ENCODE peak calls at places on chromosomes 7 and 10, in ten cellular contexts. One of them, this sample, is unnamed. For H3K9me3 and H3K4me1, the result is how much of the 10 kb centered on the place peaks cover.

GRCh38 chr7:84638339-84638697 is 443.7 kb upstream of the SEMA3A start:
- DNase-seq in cardiac muscle cell: no peak
- DNase-seq in lung: no peak
- DNase-seq in body of pancreas: no peak
- DNase-seq in suprapubic skin: no peak
- DNase-seq in CD8-positive, alpha-beta memory T cell: no peak
- DNase-seq in uterus: no peak
- DNase-seq in PC-9: no peak
- DNase-seq in heart left ventricle: no peak
- DNase-seq in mammary epithelial cell: no peak
- DNase-seq in this sample: no peak

GRCh38 chr10:109454691-109455090 is 468.6 kb downstream of the XPNPEP1 start:
- DNase-seq in cardiac muscle cell: no peak
- DNase-seq in lung: no peak
- DNase-seq in body of pancreas: no peak
- DNase-seq in suprapubic skin: no peak
- DNase-seq in CD8-positive, alpha-beta memory T cell: no peak
- DNase-seq in uterus: no peak
- DNase-seq in PC-9: no peak
- DNase-seq in heart left ventricle: no peak
- DNase-seq in mammary epithelial cell: no peak
- DNase-seq in this sample: no peak

GRCh38 chr7:94913391-94913790 is 6.0 kb downstream of the PPP1R9A start:
- DNase-seq in cardiac muscle cell: no peak
- DNase-seq in lung: no peak
- DNase-seq in body of pancreas: no peak
- DNase-seq in suprapubic skin: no peak
- DNase-seq in CD8-positive, alpha-beta memory T cell: no peak
- DNase-seq in uterus: no peak
- DNase-seq in PC-9: no peak
- DNase-seq in heart left ventricle: no peak
- DNase-seq in mammary epithelial cell: no peak
- DNase-seq in this sample: no peak

GRCh38 chr7:16915405-16915804 is 33.6 kb upstream of the AGR3 start:
- DNase-seq in cardiac muscle cell: peak
- DNase-seq in lung: no peak
- DNase-seq in body of pancreas: no peak
- DNase-seq in suprapubic skin: no peak
- DNase-seq in CD8-positive, alpha-beta memory T cell: no peak
- DNase-seq in uterus: no peak
- DNase-seq in PC-9: peak
- DNase-seq in heart left ventricle: no peak
- DNase-seq in mammary epithelial cell: peak
- DNase-seq in this sample: no peak

GRCh38 chr10:4240641-4241197 is 455.7 kb upstream of the KLF6 start:
- DNase-seq in cardiac muscle cell: peak
- DNase-seq in lung: no peak
- DNase-seq in body of pancreas: no peak
- DNase-seq in suprapubic skin: no peak
- DNase-seq in CD8-positive, alpha-beta memory T cell: no peak
- DNase-seq in uterus: no peak
- DNase-seq in PC-9: no peak
- DNase-seq in heart left ventricle: no peak
- DNase-seq in mammary epithelial cell: no peak
- DNase-seq in this sample: no peak

GRCh38 chr10:96512997-96513685 is 585 bp downstream of the TLL2 start:
- DNase-seq in cardiac muscle cell: peak
- DNase-seq in lung: no peak
- DNase-seq in body of pancreas: peak
- DNase-seq in suprapubic skin: no peak
- DNase-seq in CD8-positive, alpha-beta memory T cell: no peak
- DNase-seq in uterus: no peak
- DNase-seq in PC-9: no peak
- DNase-seq in heart left ventricle: peak
- DNase-seq in mammary epithelial cell: no peak
- DNase-seq in this sample: peak

GRCh38 chr7:27453702-27454405 is 208.8 kb downstream of the HIBADH start:
- DNase-seq in cardiac muscle cell: peak
- DNase-seq in lung: no peak
- DNase-seq in body of pancreas: no peak
- DNase-seq in suprapubic skin: no peak
- DNase-seq in CD8-positive, alpha-beta memory T cell: no peak
- DNase-seq in uterus: no peak
- DNase-seq in PC-9: no peak
- DNase-seq in heart left ventricle: no peak
- DNase-seq in mammary epithelial cell: peak
- DNase-seq in this sample: peak

GRCh38 chr10:6045600-6046457 is 16.3 kb downstream of the IL2RA start:
- DNase-seq in cardiac muscle cell: no peak
- DNase-seq in lung: no peak
- DNase-seq in body of pancreas: no peak
- DNase-seq in suprapubic skin: no peak
- DNase-seq in CD8-positive, alpha-beta memory T cell: no peak
- DNase-seq in uterus: no peak
- DNase-seq in PC-9: no peak
- DNase-seq in heart left ventricle: peak
- DNase-seq in mammary epithelial cell: no peak
- DNase-seq in this sample: no peak

GRCh38 chr7:156140896-156141295 is 328.6 kb upstream of the SHH start:
- DNase-seq in cardiac muscle cell: no peak
- DNase-seq in lung: no peak
- DNase-seq in body of pancreas: no peak
- DNase-seq in suprapubic skin: no peak
- DNase-seq in CD8-positive, alpha-beta memory T cell: no peak
- DNase-seq in uterus: no peak
- DNase-seq in PC-9: no peak
- DNase-seq in heart left ventricle: no peak
- DNase-seq in mammary epithelial cell: no peak
- DNase-seq in this sample: no peak

GRCh38 chr10:78971094-78971682 is 97.6 kb upstream of the ZMIZ1 start:
- DNase-seq in cardiac muscle cell: no peak
- DNase-seq in lung: no peak
- DNase-seq in body of pancreas: no peak
- DNase-seq in suprapubic skin: no peak
- DNase-seq in CD8-positive, alpha-beta memory T cell: no peak
- DNase-seq in uterus: no peak
- DNase-seq in PC-9: no peak
- DNase-seq in heart left ventricle: no peak
- DNase-seq in mammary epithelial cell: no peak
- DNase-seq in this sample: no peak

GRCh38 chr7:28013019-28013418 is 167.6 kb downstream of the JAZF1 start:
- DNase-seq in cardiac muscle cell: no peak
- DNase-seq in lung: no peak
- DNase-seq in body of pancreas: no peak
- DNase-seq in suprapubic skin: no peak
- DNase-seq in CD8-positive, alpha-beta memory T cell: no peak
- DNase-seq in uterus: no peak
- DNase-seq in PC-9: no peak
- DNase-seq in heart left ventricle: no peak
- DNase-seq in mammary epithelial cell: no peak
- DNase-seq in this sample: no peak

GRCh38 chr10:69318997-69319727 is 40.9 kb downstream of the HK1 start:
- DNase-seq in cardiac muscle cell: peak
- DNase-seq in lung: peak
- DNase-seq in body of pancreas: peak
- DNase-seq in suprapubic skin: peak
- DNase-seq in CD8-positive, alpha-beta memory T cell: peak
- DNase-seq in uterus: peak
- DNase-seq in PC-9: peak
- DNase-seq in heart left ventricle: peak
- DNase-seq in mammary epithelial cell: peak
- DNase-seq in this sample: peak

GRCh38 chr7:45074738-45075644 is 13.8 kb downstream of the NACAD start:
- DNase-seq in cardiac muscle cell: no peak
- DNase-seq in lung: no peak
- DNase-seq in body of pancreas: no peak
- DNase-seq in suprapubic skin: peak
- DNase-seq in CD8-positive, alpha-beta memory T cell: no peak
- DNase-seq in uterus: no peak
- DNase-seq in PC-9: no peak
- DNase-seq in heart left ventricle: no peak
- DNase-seq in mammary epithelial cell: no peak
- DNase-seq in this sample: no peak

GRCh38 chr10:114518401-114519305 is 114.4 kb upstream of the AFAP1L2 start:
- DNase-seq in cardiac muscle cell: no peak
- DNase-seq in lung: no peak
- DNase-seq in body of pancreas: no peak
- DNase-seq in suprapubic skin: no peak
- DNase-seq in CD8-positive, alpha-beta memory T cell: no peak
- DNase-seq in uterus: no peak
- DNase-seq in PC-9: peak
- DNase-seq in heart left ventricle: no peak
- DNase-seq in mammary epithelial cell: no peak
- DNase-seq in this sample: peak

GRCh38 chr10:114521250-114521649 is 116.9 kb upstream of the AFAP1L2 start:
- DNase-seq in cardiac muscle cell: no peak
- DNase-seq in lung: no peak
- DNase-seq in body of pancreas: no peak
- DNase-seq in suprapubic skin: no peak
- DNase-seq in CD8-positive, alpha-beta memory T cell: no peak
- DNase-seq in uterus: no peak
- DNase-seq in PC-9: no peak
- DNase-seq in heart left ventricle: no peak
- DNase-seq in mammary epithelial cell: no peak
- DNase-seq in this sample: no peak

GRCh38 chr10:114519756-114520288 is 115.5 kb upstream of the AFAP1L2 start:
- DNase-seq in cardiac muscle cell: no peak
- DNase-seq in lung: no peak
- DNase-seq in body of pancreas: no peak
- DNase-seq in suprapubic skin: no peak
- DNase-seq in CD8-positive, alpha-beta memory T cell: no peak
- DNase-seq in uterus: no peak
- DNase-seq in PC-9: no peak
- DNase-seq in heart left ventricle: no peak
- DNase-seq in mammary epithelial cell: peak
- DNase-seq in this sample: no peak

GRCh38 chr10:114519306-114519669 is 115.0 kb upstream of the AFAP1L2 start:
- DNase-seq in cardiac muscle cell: no peak
- DNase-seq in lung: peak
- DNase-seq in body of pancreas: peak
- DNase-seq in suprapubic skin: peak
- DNase-seq in CD8-positive, alpha-beta memory T cell: no peak
- DNase-seq in uterus: no peak
- DNase-seq in PC-9: peak
- DNase-seq in heart left ventricle: no peak
- DNase-seq in mammary epithelial cell: peak
- DNase-seq in this sample: no peak

GRCh38 chr10:114520453-114520852 is 116.2 kb upstream of the AFAP1L2 start:
- DNase-seq in cardiac muscle cell: peak
- DNase-seq in lung: no peak
- DNase-seq in body of pancreas: peak
- DNase-seq in suprapubic skin: no peak
- DNase-seq in CD8-positive, alpha-beta memory T cell: peak
- DNase-seq in uterus: no peak
- DNase-seq in PC-9: peak
- DNase-seq in heart left ventricle: no peak
- DNase-seq in mammary epithelial cell: peak
- DNase-seq in this sample: peak
- H3K9me3 ChIP-seq in cardiac muscle cell: under half
- H3K9me3 ChIP-seq in lung: under half
- H3K9me3 ChIP-seq in body of pancreas: under half
- H3K9me3 ChIP-seq in suprapubic skin: under half
- H3K9me3 ChIP-seq in CD8-positive, alpha-beta memory T cell: under half
- H3K9me3 ChIP-seq in uterus: under half
- H3K9me3 ChIP-seq in PC-9: under half
- H3K9me3 ChIP-seq in heart left ventricle: under half
- H3K9me3 ChIP-seq in mammary epithelial cell: under half
- H3K9me3 ChIP-seq in this sample: under half

GRCh38 chr7:108188724-108189123 is 58.6 kb upstream of the LAMB4 start:
- DNase-seq in cardiac muscle cell: no peak
- DNase-seq in lung: no peak
- DNase-seq in body of pancreas: no peak
- DNase-seq in suprapubic skin: no peak
- DNase-seq in CD8-positive, alpha-beta memory T cell: no peak
- DNase-seq in uterus: no peak
- DNase-seq in PC-9: no peak
- DNase-seq in heart left ventricle: no peak
- DNase-seq in mammary epithelial cell: no peak
- DNase-seq in this sample: no peak
- H3K4me1 ChIP-seq in cardiac muscle cell: under half
- H3K4me1 ChIP-seq in lung: under half
- H3K4me1 ChIP-seq in body of pancreas: under half
- H3K4me1 ChIP-seq in suprapubic skin: under half
- H3K4me1 ChIP-seq in CD8-positive, alpha-beta memory T cell: under half
- H3K4me1 ChIP-seq in uterus: under half
- H3K4me1 ChIP-seq in PC-9: under half
- H3K4me1 ChIP-seq in heart left ventricle: under half
- H3K4me1 ChIP-seq in mammary epithelial cell: under half
- H3K4me1 ChIP-seq in this sample: under half

GRCh38 chr10:42898037-42898960 is 115.7 kb downstream of the BMS1 start:
- DNase-seq in cardiac muscle cell: no peak
- DNase-seq in lung: no peak
- DNase-seq in body of pancreas: no peak
- DNase-seq in suprapubic skin: no peak
- DNase-seq in CD8-positive, alpha-beta memory T cell: no peak
- DNase-seq in uterus: no peak
- DNase-seq in PC-9: no peak
- DNase-seq in heart left ventricle: no peak
- DNase-seq in mammary epithelial cell: no peak
- DNase-seq in this sample: no peak

GRCh38 chr10:42896735-42897134 is 114.1 kb downstream of the BMS1 start:
- DNase-seq in cardiac muscle cell: no peak
- DNase-seq in lung: no peak
- DNase-seq in body of pancreas: no peak
- DNase-seq in suprapubic skin: no peak
- DNase-seq in CD8-positive, alpha-beta memory T cell: no peak
- DNase-seq in uterus: no peak
- DNase-seq in PC-9: no peak
- DNase-seq in heart left ventricle: no peak
- DNase-seq in mammary epithelial cell: no peak
- DNase-seq in this sample: no peak

GRCh38 chr10:42899036-42899435 is 116.4 kb downstream of the BMS1 start:
- DNase-seq in cardiac muscle cell: no peak
- DNase-seq in lung: no peak
- DNase-seq in body of pancreas: no peak
- DNase-seq in suprapubic skin: no peak
- DNase-seq in CD8-positive, alpha-beta memory T cell: no peak
- DNase-seq in uterus: no peak
- DNase-seq in PC-9: no peak
- DNase-seq in heart left ventricle: no peak
- DNase-seq in mammary epithelial cell: no peak
- DNase-seq in this sample: no peak
- H3K9me3 ChIP-seq in cardiac muscle cell: under half
- H3K9me3 ChIP-seq in lung: under half
- H3K9me3 ChIP-seq in body of pancreas: under half
- H3K9me3 ChIP-seq in suprapubic skin: under half
- H3K9me3 ChIP-seq in CD8-positive, alpha-beta memory T cell: under half
- H3K9me3 ChIP-seq in uterus: under half
- H3K9me3 ChIP-seq in PC-9: under half
- H3K9me3 ChIP-seq in heart left ventricle: under half
- H3K9me3 ChIP-seq in mammary epithelial cell: under half
- H3K9me3 ChIP-seq in this sample: under half

DNA sequence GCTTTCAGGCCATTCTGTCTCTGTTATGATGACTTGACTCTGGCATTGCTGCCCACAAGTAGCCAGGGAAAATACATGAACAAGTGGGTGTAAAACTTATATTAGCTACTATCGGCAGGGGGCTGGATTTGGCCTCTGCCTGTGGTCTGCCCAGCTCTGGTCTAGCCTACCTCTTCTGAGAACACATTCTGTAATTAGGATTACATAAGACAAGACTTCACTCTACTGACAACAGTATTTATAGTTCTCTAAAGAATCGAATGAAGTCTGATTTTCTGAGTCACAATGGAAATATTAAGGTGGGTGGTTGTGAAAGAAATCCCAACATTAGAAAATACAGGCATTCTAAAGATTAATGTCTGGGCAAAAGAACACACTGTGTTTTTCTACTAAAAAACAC is 55.5 kb downstream of the DLD start:
- DNase-seq in cardiac muscle cell: no peak
- DNase-seq in lung: no peak
- DNase-seq in body of pancreas: no peak
- DNase-seq in suprapubic skin: no peak
- DNase-seq in CD8-positive, alpha-beta memory T cell: no peak
- DNase-seq in uterus: no peak
- DNase-seq in PC-9: no peak
- DNase-seq in heart left ventricle: no peak
- DNase-seq in mammary epithelial cell: peak
- DNase-seq in this sample: no peak
- H3K4me1 ChIP-seq in cardiac muscle cell: under half
- H3K4me1 ChIP-seq in lung: under half
- H3K4me1 ChIP-seq in body of pancreas: under half
- H3K4me1 ChIP-seq in suprapubic skin: under half
- H3K4me1 ChIP-seq in CD8-positive, alpha-beta memory T cell: under half
- H3K4me1 ChIP-seq in uterus: under half
- H3K4me1 ChIP-seq in PC-9: half or more
- H3K4me1 ChIP-seq in heart left ventricle: under half
- H3K4me1 ChIP-seq in mammary epithelial cell: half or more
- H3K4me1 ChIP-seq in this sample: under half

This sample was measured in adrenal gland.